ENCODE peak calls at places on chromosomes 2 and 18, in eight cellular contexts. Z, S, M, E, V, N, R and W are unnamed samples.

GRCh38 chr2:121694398-121695178 is 42.1 kb downstream of the NIFK start:
- DNase-seq in M (no peak), V (no peak), E (no peak), N (no peak), S (peak), R (no peak), Z (peak), W (no peak)

GRCh38 chr2:61759718-61760117 is 94.1 kb downstream of the FAM161A start:
- DNase-seq in M (no peak), S (peak), Z (peak), V (no peak), N (no peak), R (no peak), E (no peak), W (no peak)

GRCh38 chr2:45301307-45302010 is 292.2 kb upstream of the SIX2 start:
- DNase-seq in R (no peak), V (no peak), E (no peak), S (no peak), M (no peak), Z (no peak), N (no peak), W (no peak)

GRCh38 chr2:159096896-159097295 is 128.5 kb downstream of the TANC1 start:
- DNase-seq in S (peak), E (no peak), M (no peak), R (no peak), V (no peak), Z (no peak), N (no peak), W (no peak)

GRCh38 chr18:46578987-46579386 is 78.0 kb downstream of the LOXHD1 start:
- DNase-seq in E (no peak), R (no peak), V (no peak), Z (no peak), M (no peak), S (no peak), N (no peak), W (no peak)

GRCh38 chr2:108927936-108928659 is 60.9 kb downstream of the EDAR start:
- DNase-seq in Z (peak), V (peak), M (peak), S (peak), N (peak), R (no peak), E (peak), W (peak)

GRCh38 chr18:61651145-61651879 is 241.5 kb downstream of the RNF152 start:
- DNase-seq in M (no peak), E (no peak), N (no peak), R (no peak), S (no peak), Z (no peak), V (no peak), W (no peak)

GRCh38 chr2:141767051-141767450 is 363.8 kb downstream of the LRP1B start:
- DNase-seq in V (no peak), E (no peak), N (no peak), R (no peak), M (no peak), S (peak), Z (no peak), W (no peak)

GRCh38 chr18:48732767-48733424 is 194.1 kb downstream of the CTIF start:
- DNase-seq in M (no peak), Z (no peak), R (no peak), V (no peak), E (no peak), S (no peak), N (no peak), W (no peak)

GRCh38 chr18:21458322-21458721 is 142.2 kb downstream of the ESCO1 start:
- DNase-seq in E (no peak), Z (no peak), R (no peak), V (no peak), M (no peak), N (no peak), S (no peak), W (no peak)

GRCh38 chr18:79394438-79395307 is 1.1 kb upstream of the NFATC1 start:
- DNase-seq in S (peak), M (peak), N (peak), V (peak), Z (peak), R (no peak), E (peak), W (no peak)

GRCh38 chr2:46825958-46826897 is 89.4 kb downstream of the MCFD2 start:
- DNase-seq in S (peak), E (no peak), V (no peak), Z (peak), N (no peak), M (no peak), R (no peak), W (no peak)

GRCh38 chr2:218582085-218582484 is 13.4 kb downstream of the CNOT9 start:
- DNase-seq in R (no peak), V (no peak), E (no peak), Z (peak), S (peak), M (no peak), N (no peak), W (no peak)

GRCh38 chr2:134338180-134338579 is 84.3 kb downstream of the MGAT5 start:
- DNase-seq in R (no peak), Z (no peak), E (no peak), M (no peak), V (no peak), N (no peak), S (no peak), W (no peak)

GRCh38 chr2:212005077-212005671 is 533.4 kb downstream of the ERBB4 start:
- DNase-seq in V (no peak), S (peak), N (peak), Z (peak), M (no peak), R (no peak), E (peak), W (peak)

GRCh38 chr2:142957143-142957542 is 79.7 kb downstream of the KYNU start:
- DNase-seq in S (no peak), N (no peak), E (no peak), R (no peak), M (no peak), Z (no peak), V (no peak), W (no peak)

GRCh38 chr2:110770696-110771425 is 38.5 kb downstream of the ACOXL start:
- DNase-seq in S (peak), R (no peak), Z (peak), E (no peak), M (no peak), V (no peak), N (no peak), W (no peak)

GRCh38 chr18:55400590-55401274 is 187.3 kb downstream of the TCF4 start:
- DNase-seq in S (peak), M (no peak), N (no peak), E (no peak), V (no peak), R (no peak), Z (no peak), W (no peak)

GRCh38 chr2:211157211-211157610 is 600.8 kb downstream of the CPS1 start:
- DNase-seq in S (no peak), E (no peak), R (no peak), N (no peak), Z (no peak), M (no peak), V (no peak), W (no peak)

GRCh38 chr2:20542761-20543578 is 96.1 kb downstream of the RHOB start:
- DNase-seq in R (no peak), V (no peak), S (peak), N (no peak), M (no peak), E (no peak), Z (no peak), W (no peak)